ENCODE peak calls at places on chromosomes 1 and 21, in ten cellular contexts. M, I, V, W, R, H, Q, A, G and J are unnamed samples.

GRCh38 chr1:164601399-164602141 is 42.6 kb downstream of the PBX1 start:
- DNase-seq in M (no peak), I (no peak), V (no peak), W (no peak), R (no peak), H (no peak), Q (peak; percentile 68), A (no peak), G (no peak), J (no peak)

GRCh38 chr1:115112496-115113375 is 23.4 kb upstream of the TSPAN2 start:
- DNase-seq in M (no peak), I (peak; percentile 40), V (no peak), W (peak; percentile 57), R (peak; percentile 30), H (peak; percentile 38), Q (peak; percentile 47), A (no peak), G (peak; percentile 40), J (peak; percentile 47)

GRCh38 chr1:20366766-20367602 is 76.3 kb downstream of the VWA5B1 start:
- DNase-seq in M (peak; percentile 27), I (no peak), V (no peak), W (no peak), R (no peak), H (no peak), Q (peak; percentile 68), A (peak; percentile 45), G (peak; percentile 35), J (no peak)

GRCh38 chr1:89670168-89670567 is 37.2 kb downstream of the LRRC8C start:
- DNase-seq in M (no peak), I (no peak), V (no peak), W (no peak), R (peak; percentile 80), H (no peak), Q (no peak), A (no peak), G (peak; percentile 85), J (no peak)

GRCh38 chr1:87115317-87115885 is 201.0 kb downstream of the HS2ST1 start:
- DNase-seq in M (no peak), I (no peak), V (no peak), W (no peak), R (no peak), H (peak; percentile 71), Q (no peak), A (peak; percentile 85), G (no peak), J (no peak)

GRCh38 chr1:211329764-211330201 is 3.1 kb downstream of the TRAF5 start:
- DNase-seq in M (no peak), I (no peak), V (peak; percentile 62), W (no peak), R (peak; percentile 61), H (no peak), Q (no peak), A (no peak), G (peak; percentile 83), J (no peak)

GRCh38 chr1:160460214-160460642 is 59.9 kb downstream of the VANGL2 start:
- DNase-seq in M (no peak), I (no peak), V (no peak), W (no peak), R (peak; percentile 41), H (no peak), Q (no peak), A (no peak), G (no peak), J (no peak)

GRCh38 chr1:180507826-180508724 is 5.7 kb upstream of the ACBD6 start:
- DNase-seq in M (no peak), I (no peak), V (no peak), W (no peak), R (peak; percentile 77), H (no peak), Q (no peak), A (peak; percentile 96), G (no peak), J (no peak)

GRCh38 chr1:215888159-215888558 is 321.1 kb downstream of the KCTD3 start:
- DNase-seq in M (no peak), I (no peak), V (no peak), W (no peak), R (no peak), H (no peak), Q (no peak), A (no peak), G (no peak), J (no peak)

GRCh38 chr1:42877380-42877779 is 31.0 kb downstream of the ZNF691 start:
- DNase-seq in M (no peak), I (no peak), V (no peak), W (no peak), R (no peak), H (no peak), Q (no peak), A (no peak), G (no peak), J (no peak)

GRCh38 chr1:228226141-228226874 is 18.5 kb downstream of the OBSCN start:
- DNase-seq in M (no peak), I (no peak), V (peak; percentile 79), W (no peak), R (no peak), H (no peak), Q (no peak), A (no peak), G (no peak), J (no peak)

GRCh38 chr1:29513357-29513756 is 277.0 kb downstream of the PTPRU start:
- DNase-seq in M (peak; percentile 22), I (peak; percentile 51), V (peak; percentile 32), W (no peak), R (peak; percentile 2), H (no peak), Q (peak; percentile 91), A (peak; percentile 70), G (peak; percentile 45), J (no peak)

GRCh38 chr1:54976747-54977146 is 3.7 kb upstream of the TMEM61 start:
- DNase-seq in M (no peak), I (peak; percentile 61), V (no peak), W (no peak), R (no peak), H (no peak), Q (no peak), A (no peak), G (no peak), J (no peak)

GRCh38 chr1:20031161-20031560 is 38.8 kb upstream of the PLA2G5 start:
- DNase-seq in M (no peak), I (no peak), V (no peak), W (no peak), R (no peak), H (no peak), Q (no peak), A (no peak), G (no peak), J (no peak)

GRCh38 chr1:43885311-43885801 is 48.2 kb upstream of the ARTN start:
- DNase-seq in M (no peak), I (no peak), V (no peak), W (peak; percentile 6), R (peak; percentile 18), H (no peak), Q (no peak), A (no peak), G (no peak), J (no peak)

GRCh38 chr1:212158912-212159796 is 123.6 kb downstream of the DTL start:
- DNase-seq in M (no peak), I (peak; percentile 64), V (no peak), W (no peak), R (peak; percentile 32), H (no peak), Q (no peak), A (no peak), G (no peak), J (no peak)

GRCh38 chr1:240739139-240739538 is 127.2 kb upstream of the GREM2 start:
- DNase-seq in M (no peak), I (no peak), V (no peak), W (no peak), R (no peak), H (no peak), Q (no peak), A (no peak), G (no peak), J (no peak)

GRCh38 chr1:2974701-2975301 is 46.5 kb upstream of the ACTRT2 start:
- DNase-seq in M (peak; percentile 7), I (peak; percentile 22), V (no peak), W (no peak), R (no peak), H (no peak), Q (no peak), A (no peak), G (no peak), J (no peak)
- H3K9me3 ChIP-seq in M (no peaks in the 10 kb centered on the region), I (no peaks in the 10 kb centered on the region), V (no peaks in the 10 kb centered on the region), W (peaks cover 3% of the 10 kb centered on the region), R (no peaks in the 10 kb centered on the region), H (no peaks in the 10 kb centered on the region), Q (no peaks in the 10 kb centered on the region), A (peaks cover 63% of the 10 kb centered on the region), G (no peaks in the 10 kb centered on the region), J (no peaks in the 10 kb centered on the region)

GRCh38 chr21:9739240-9739639 is 782.1 kb upstream of the TPTE start:
- DNase-seq in M (no peak), I (no peak), V (peak; percentile 83), W (no peak), R (no peak), H (no peak), Q (no peak), A (no peak), G (no peak), J (no peak)
- H3K9me3 ChIP-seq in M (peaks cover 38% of the 10 kb centered on the region), I (peaks cover 7% of the 10 kb centered on the region), V (peaks cover 6% of the 10 kb centered on the region), W (peaks cover 27% of the 10 kb centered on the region), R (peaks cover 66% of the 10 kb centered on the region), H (peaks cover 37% of the 10 kb centered on the region), Q (peaks cover 10% of the 10 kb centered on the region), A (peaks cover 41% of the 10 kb centered on the region), G (peaks cover 35% of the 10 kb centered on the region), J (no peaks in the 10 kb centered on the region)

DNA sequence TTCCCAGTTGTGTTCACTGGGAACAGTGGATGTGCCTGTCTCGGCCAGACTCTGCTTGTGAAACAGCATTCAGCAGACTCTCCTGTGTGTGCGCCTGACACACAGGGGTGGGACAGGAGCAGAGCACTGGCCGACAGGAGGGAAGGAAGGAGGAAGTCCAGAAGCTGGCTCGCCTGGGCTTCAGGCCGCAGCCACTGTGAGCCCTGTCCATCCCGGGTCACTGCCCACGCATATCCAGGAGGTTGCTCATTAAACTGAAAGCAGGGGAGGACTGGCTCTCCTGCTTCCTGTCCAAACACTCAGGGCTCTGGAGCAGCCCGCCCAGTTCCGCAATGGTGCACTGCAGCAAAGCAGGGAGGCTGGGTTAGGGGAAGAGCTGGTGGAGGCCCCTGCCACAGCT is 218.7 kb upstream of the VAMP3 start:
- DNase-seq in M (no peak), I (no peak), V (no peak), W (no peak), R (no peak), H (no peak), Q (no peak), A (peak; percentile 52), G (no peak), J (no peak)
- H3K9me3 ChIP-seq in M (peaks cover 7% of the 10 kb centered on the region), I (no peaks in the 10 kb centered on the region), V (no peaks in the 10 kb centered on the region), W (no peaks in the 10 kb centered on the region), R (no peaks in the 10 kb centered on the region), H (peaks cover 8% of the 10 kb centered on the region), Q (no peaks in the 10 kb centered on the region), A (peaks cover 7% of the 10 kb centered on the region), G (no peaks in the 10 kb centered on the region), J (no peaks in the 10 kb centered on the region)

GRCh38 chr1:248416226-248416625 is 13.4 kb downstream of the OR2T1 start:
- DNase-seq in M (no peak), I (no peak), V (no peak), W (no peak), R (no peak), H (no peak), Q (no peak), A (no peak), G (no peak), J (no peak)
- H3K9me3 ChIP-seq in M (peaks cover 29% of the 10 kb centered on the region), I (no peaks in the 10 kb centered on the region), V (no peaks in the 10 kb centered on the region), W (peaks cover 25% of the 10 kb centered on the region), R (peaks cover 7% of the 10 kb centered on the region), H (peaks cover 8% of the 10 kb centered on the region), Q (peaks cover 18% of the 10 kb centered on the region), A (peaks cover 14% of the 10 kb centered on the region), G (peaks cover 3% of the 10 kb centered on the region), J (no peaks in the 10 kb centered on the region)